ENCODE peak calls at places on chromosomes 2 and 18, in four cellular contexts. L is HCT116, D is K562, C is HepG2. Q is an unnamed sample.

GRCh38 chr2:130922417-130922816 is 85.7 kb downstream of the ARHGEF4 start:
- DNase-seq in D (no peak), L (no peak), C (no peak), Q (no peak)

GRCh38 chr2:163345795-163346573 is 389.8 kb downstream of the FIGN start:
- DNase-seq in L (peak; percentile 55), C (peak; percentile 59), D (peak; percentile 15), Q (peak; percentile 81)

GRCh38 chr2:2530334-2530733 is 199.3 kb upstream of the MYT1L start:
- DNase-seq in D (no peak), C (no peak), L (no peak), Q (no peak)

GRCh38 chr18:34871435-34871834 is 161.3 kb downstream of the DTNA start:
- DNase-seq in D (no peak), L (no peak), C (no peak), Q (no peak)

GRCh38 chr2:71477231-71477681 is 23.9 kb downstream of the DYSF start:
- DNase-seq in D (no peak), L (no peak), C (no peak), Q (no peak)

GRCh38 chr18:35642802-35643201 is 61.3 kb downstream of the GALNT1 start:
- DNase-seq in D (no peak), L (no peak), C (no peak), Q (no peak)

GRCh38 chr18:22346342-22346967 is 71.3 kb downstream of the CTAGE1 start:
- DNase-seq in C (no peak), L (no peak), D (no peak), Q (no peak)

GRCh38 chr2:46331099-46331766 is 34.0 kb downstream of the EPAS1 start:
- DNase-seq in L (no peak), C (no peak), D (no peak), Q (no peak)

GRCh38 chr18:11183621-11184020 is 34.3 kb upstream of the PIEZO2 start:
- DNase-seq in L (no peak), D (no peak), C (no peak), Q (no peak)

GRCh38 chr2:124520953-124521352 is 495.9 kb downstream of the CNTNAP5 start:
- DNase-seq in D (no peak), C (no peak), L (no peak), Q (no peak)

GRCh38 chr18:24051256-24051947 is 36.8 kb downstream of the TTC39C start:
- DNase-seq in D (no peak), L (no peak), C (peak; percentile 90), Q (no peak)

GRCh38 chr2:479031-479430 is 191.1 kb upstream of the ALKAL2 start:
- DNase-seq in D (no peak), L (no peak), C (no peak), Q (no peak)

GRCh38 chr18:24982831-24983230 is 369.1 kb downstream of the ZNF521 start:
- DNase-seq in L (no peak), C (no peak), D (no peak), Q (no peak)

GRCh38 chr2:238709324-238709723 is 138.6 kb upstream of the TWIST2 start:
- DNase-seq in C (no peak), L (no peak), D (no peak), Q (no peak)

GRCh38 chr2:194223173-194223670 is 1433.8 kb upstream of the SLC39A10 start:
- DNase-seq in L (no peak), D (no peak), C (no peak), Q (no peak)

GRCh38 chr18:70418551-70419311 is 129.9 kb downstream of the SOCS6 start:
- DNase-seq in L (no peak), C (no peak), D (no peak), Q (no peak)

GRCh38 chr2:73984203-73984921 is at the start of gene TET3:
- DNase-seq in D (peak; percentile 86), C (no peak), L (no peak), Q (no peak)

GRCh38 chr2:167192833-167193232 is 304.6 kb downstream of the XIRP2 start:
- DNase-seq in L (no peak), C (no peak), D (no peak), Q (no peak)

GRCh38 chr2:49770919-49771318 is 616.6 kb upstream of the FSHR start:
- DNase-seq in D (no peak), L (no peak), C (peak; percentile 53), Q (no peak)

GRCh38 chr2:587371-587960 is 89.7 kb downstream of the TMEM18 start:
- DNase-seq in C (no peak), D (no peak), L (no peak), Q (no peak)

GRCh38 chr2:12719400-12720104 is 2.8 kb downstream of the TRIB2 start:
- DNase-seq in D (no peak), L (no peak), C (no peak), Q (no peak)

GRCh38 chr18:48134609-48135008 is 204.2 kb upstream of the SMAD2 start:
- DNase-seq in C (no peak), L (no peak), D (no peak), Q (no peak)

GRCh38 chr18:1593091-1593490 is 688.4 kb downstream of the ADCYAP1 start:
- DNase-seq in D (no peak), L (no peak), C (no peak), Q (no peak)

GRCh38 chr2:216551234-216551633 is 52.6 kb downstream of the RPL37A start:
- DNase-seq in C (peak; percentile 41), L (no peak), D (no peak), Q (no peak)

GRCh38 chr2:7020468-7020867 is 103.3 kb downstream of the RNF144A start:
- DNase-seq in C (no peak), D (no peak), L (no peak), Q (no peak)

GRCh38 chr2:9089831-9090230 is 86.3 kb upstream of the MBOAT2 start:
- DNase-seq in C (no peak), L (no peak), D (no peak), Q (no peak)

GRCh38 chr2:137178955-137179377 is 413.6 kb downstream of the THSD7B start:
- DNase-seq in D (no peak), C (no peak), L (no peak), Q (peak; percentile 38)

GRCh38 chr2:120734930-120735611 is 597 bp upstream of the GLI2 start:
- DNase-seq in C (no peak), L (no peak), D (no peak), Q (no peak)

GRCh38 chr2:151851761-151852160 is 23.5 kb upstream of the ARL5A start:
- DNase-seq in D (no peak), L (no peak), C (peak; percentile 44), Q (no peak)

GRCh38 chr18:70414315-70414714 is 125.5 kb downstream of the SOCS6 start:
- DNase-seq in L (no peak), D (no peak), C (no peak), Q (no peak)

GRCh38 chr18:5868218-5868904 is 27.0 kb downstream of the TMEM200C start:
- DNase-seq in D (peak; percentile 48), L (no peak), C (peak; percentile 83), Q (peak; percentile 35)

GRCh38 chr2:54371461-54372065 is 84.6 kb upstream of the SPTBN1 start:
- DNase-seq in L (no peak), D (no peak), C (no peak), Q (no peak)
- H3K27ac ChIP-seq in L (no peak overlapping the region), D (no peak overlapping the region), C (no peak overlapping the region), Q (no peak overlapping the region)

GRCh38 chr2:218026244-218026643 is 23.4 kb upstream of the TNS1 start:
- DNase-seq in L (no peak), C (no peak), D (no peak), Q (no peak)

GRCh38 chr2:218028562-218029348 is 26.0 kb upstream of the TNS1 start:
- DNase-seq in D (no peak), L (no peak), C (no peak), Q (no peak)

GRCh38 chr2:218026676-218027425 is 24.1 kb upstream of the TNS1 start:
- DNase-seq in L (no peak), D (no peak), C (no peak), Q (no peak)

GRCh38 chr2:218028189-218028495 is 25.3 kb upstream of the TNS1 start:
- DNase-seq in L (no peak), D (no peak), C (no peak), Q (no peak)

GRCh38 chr2:218027426-218028188 is 24.8 kb upstream of the TNS1 start:
- DNase-seq in D (no peak), C (no peak), L (no peak), Q (no peak)
- TF ChIP-seq TCF7L2 in D (no peak), C (no peak), L (no peak), Q (no peak)

GRCh38 chr18:41315134-41315533 is 639.9 kb upstream of the PIK3C3 start:
- DNase-seq in C (no peak), D (no peak), L (no peak), Q (no peak)
- H3K9me3 ChIP-seq in C (no peaks in the 10 kb centered on the region), D (no peaks in the 10 kb centered on the region), L (peaks cover 12% of the 10 kb centered on the region), Q (no peaks in the 10 kb centered on the region)

DNA sequence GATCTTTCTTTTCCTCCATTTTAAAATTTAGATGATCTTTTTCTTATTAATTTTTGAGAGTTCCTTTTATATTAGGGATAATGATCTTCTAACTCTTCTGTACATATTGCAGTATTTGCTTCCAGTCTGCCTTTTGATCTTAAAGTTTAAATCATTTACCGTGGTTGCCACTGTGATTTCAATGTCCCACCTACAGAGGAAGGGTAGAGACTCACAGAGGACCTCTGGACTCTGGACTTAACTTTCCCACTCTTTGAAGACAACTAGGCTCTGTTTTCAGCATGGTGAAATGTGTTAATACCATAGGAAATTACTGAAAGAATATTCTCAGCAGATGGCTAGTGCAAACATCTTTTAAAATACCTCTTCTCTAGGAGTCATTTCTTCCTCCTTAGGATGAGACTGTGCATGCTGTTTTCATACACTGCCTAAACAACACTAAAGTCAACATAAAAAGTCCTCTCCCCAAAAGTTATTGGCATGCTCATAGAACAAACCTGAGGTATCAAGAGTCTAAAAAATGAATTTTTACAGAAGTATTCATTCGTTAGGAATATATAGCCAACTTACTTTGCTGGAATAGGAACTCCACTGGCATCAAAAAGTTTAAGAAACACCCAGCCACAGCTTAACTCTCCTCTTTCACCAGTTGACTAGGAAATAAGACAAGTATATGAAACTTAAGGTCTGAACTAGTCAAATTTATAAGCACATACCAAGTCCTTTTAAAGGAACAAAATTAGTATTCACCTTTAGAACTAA is 30.7 kb upstream of the MALL start:
- DNase-seq in L (no peak), D (no peak), C (peak; percentile 96), Q (no peak)
- H3K27ac ChIP-seq in L (no peak overlapping the region), D (no peak overlapping the region), C (peak overlapping the region; percentile 74), Q (peak overlapping the region; percentile 51)